ENCODE peak calls at places on chromosomes 12 and 14, in ten cellular contexts. One of them, this sample, is unnamed.
A peak's percentile ranks its signal among the peaks of the same experiment; 100 is the strongest.

GRCh38 chr12:24255920-24256635 is 306.6 kb upstream of the SOX5 start:
- DNase-seq in fibroblast of the aortic adventitia: no peak
- DNase-seq in fibroblast of mammary gland: no peak
- DNase-seq in colonic mucosa: no peak
- DNase-seq in effector memory CD4-positive, alpha-beta T cell: no peak
- DNase-seq in OCI-LY7: no peak
- DNase-seq in GM12865: no peak
- DNase-seq in psoas muscle: no peak
- DNase-seq in CD8-positive, alpha-beta memory T cell: no peak
- DNase-seq in mammary epithelial cell: no peak
- DNase-seq in this sample: no peak

GRCh38 chr12:110403975-110404675 is 617 bp upstream of the ANAPC7 start:
- DNase-seq in fibroblast of the aortic adventitia: peak; percentile 69
- DNase-seq in fibroblast of mammary gland: peak; percentile 56
- DNase-seq in colonic mucosa: peak; percentile 79
- DNase-seq in effector memory CD4-positive, alpha-beta T cell: peak; percentile 74
- DNase-seq in OCI-LY7: peak; percentile 94
- DNase-seq in GM12865: peak; percentile 89
- DNase-seq in psoas muscle: peak; percentile 85
- DNase-seq in CD8-positive, alpha-beta memory T cell: peak; percentile 72
- DNase-seq in mammary epithelial cell: peak; percentile 61
- DNase-seq in this sample: peak; percentile 59

GRCh38 chr14:39169541-39169900 is 612 bp downstream of the TRAPPC6B start:
- DNase-seq in fibroblast of the aortic adventitia: peak; percentile 16
- DNase-seq in fibroblast of mammary gland: no peak
- DNase-seq in colonic mucosa: peak; percentile 24
- DNase-seq in effector memory CD4-positive, alpha-beta T cell: no peak
- DNase-seq in OCI-LY7: no peak
- DNase-seq in GM12865: no peak
- DNase-seq in psoas muscle: no peak
- DNase-seq in CD8-positive, alpha-beta memory T cell: no peak
- DNase-seq in mammary epithelial cell: peak; percentile 39
- DNase-seq in this sample: no peak

GRCh38 chr14:102774391-102775153 is 2.7 kb upstream of the TRAF3 start:
- DNase-seq in fibroblast of the aortic adventitia: peak; percentile 83
- DNase-seq in fibroblast of mammary gland: peak; percentile 77
- DNase-seq in colonic mucosa: peak; percentile 72
- DNase-seq in effector memory CD4-positive, alpha-beta T cell: peak; percentile 56
- DNase-seq in OCI-LY7: peak; percentile 67
- DNase-seq in GM12865: peak; percentile 95
- DNase-seq in psoas muscle: no peak
- DNase-seq in CD8-positive, alpha-beta memory T cell: peak; percentile 30
- DNase-seq in mammary epithelial cell: peak; percentile 63
- DNase-seq in this sample: peak; percentile 70

GRCh38 chr12:3700861-3701260 is 52.0 kb downstream of the CRACR2A start:
- DNase-seq in fibroblast of the aortic adventitia: peak; percentile 61
- DNase-seq in fibroblast of mammary gland: peak; percentile 76
- DNase-seq in colonic mucosa: no peak
- DNase-seq in effector memory CD4-positive, alpha-beta T cell: no peak
- DNase-seq in OCI-LY7: no peak
- DNase-seq in GM12865: no peak
- DNase-seq in psoas muscle: no peak
- DNase-seq in CD8-positive, alpha-beta memory T cell: no peak
- DNase-seq in mammary epithelial cell: no peak
- DNase-seq in this sample: no peak

GRCh38 chr14:67554341-67554740 is 21.3 kb downstream of the PLEKHH1 start:
- DNase-seq in fibroblast of the aortic adventitia: no peak
- DNase-seq in fibroblast of mammary gland: no peak
- DNase-seq in colonic mucosa: no peak
- DNase-seq in effector memory CD4-positive, alpha-beta T cell: no peak
- DNase-seq in OCI-LY7: no peak
- DNase-seq in GM12865: no peak
- DNase-seq in psoas muscle: no peak
- DNase-seq in CD8-positive, alpha-beta memory T cell: no peak
- DNase-seq in mammary epithelial cell: no peak
- DNase-seq in this sample: no peak

GRCh38 chr12:46473634-46474201 is 101.1 kb upstream of the SLC38A2 start:
- DNase-seq in fibroblast of the aortic adventitia: peak; percentile 98
- DNase-seq in fibroblast of mammary gland: peak; percentile 93
- DNase-seq in colonic mucosa: peak; percentile 81
- DNase-seq in effector memory CD4-positive, alpha-beta T cell: no peak
- DNase-seq in OCI-LY7: no peak
- DNase-seq in GM12865: peak; percentile 46
- DNase-seq in psoas muscle: peak; percentile 58
- DNase-seq in CD8-positive, alpha-beta memory T cell: no peak
- DNase-seq in mammary epithelial cell: peak; percentile 83
- DNase-seq in this sample: peak; percentile 68

GRCh38 chr14:49796025-49796424 is 28.1 kb downstream of the KLHDC2 start:
- DNase-seq in fibroblast of the aortic adventitia: no peak
- DNase-seq in fibroblast of mammary gland: peak; percentile 12
- DNase-seq in colonic mucosa: no peak
- DNase-seq in effector memory CD4-positive, alpha-beta T cell: no peak
- DNase-seq in OCI-LY7: no peak
- DNase-seq in GM12865: no peak
- DNase-seq in psoas muscle: no peak
- DNase-seq in CD8-positive, alpha-beta memory T cell: no peak
- DNase-seq in mammary epithelial cell: peak; percentile 3
- DNase-seq in this sample: no peak

GRCh38 chr14:21299562-21300130 is 19.8 kb downstream of the RPGRIP1 start:
- DNase-seq in fibroblast of the aortic adventitia: no peak
- DNase-seq in fibroblast of mammary gland: no peak
- DNase-seq in colonic mucosa: no peak
- DNase-seq in effector memory CD4-positive, alpha-beta T cell: no peak
- DNase-seq in OCI-LY7: no peak
- DNase-seq in GM12865: no peak
- DNase-seq in psoas muscle: no peak
- DNase-seq in CD8-positive, alpha-beta memory T cell: no peak
- DNase-seq in mammary epithelial cell: no peak
- DNase-seq in this sample: no peak

GRCh38 chr12:116436561-116437249 is 122.5 kb upstream of the MAP1LC3B2 start:
- DNase-seq in fibroblast of the aortic adventitia: no peak
- DNase-seq in fibroblast of mammary gland: no peak
- DNase-seq in colonic mucosa: peak; percentile 75
- DNase-seq in effector memory CD4-positive, alpha-beta T cell: no peak
- DNase-seq in OCI-LY7: no peak
- DNase-seq in GM12865: no peak
- DNase-seq in psoas muscle: no peak
- DNase-seq in CD8-positive, alpha-beta memory T cell: no peak
- DNase-seq in mammary epithelial cell: no peak
- DNase-seq in this sample: no peak

GRCh38 chr14:89214221-89214965 is 202.6 kb downstream of the FOXN3 start:
- DNase-seq in fibroblast of the aortic adventitia: no peak
- DNase-seq in fibroblast of mammary gland: no peak
- DNase-seq in colonic mucosa: peak; percentile 67
- DNase-seq in effector memory CD4-positive, alpha-beta T cell: no peak
- DNase-seq in OCI-LY7: no peak
- DNase-seq in GM12865: no peak
- DNase-seq in psoas muscle: peak; percentile 71
- DNase-seq in CD8-positive, alpha-beta memory T cell: no peak
- DNase-seq in mammary epithelial cell: peak; percentile 7
- DNase-seq in this sample: no peak

GRCh38 chr14:68377056-68377455 is 415.8 kb downstream of the ZFP36L1 start:
- DNase-seq in fibroblast of the aortic adventitia: no peak
- DNase-seq in fibroblast of mammary gland: no peak
- DNase-seq in colonic mucosa: no peak
- DNase-seq in effector memory CD4-positive, alpha-beta T cell: no peak
- DNase-seq in OCI-LY7: no peak
- DNase-seq in GM12865: no peak
- DNase-seq in psoas muscle: no peak
- DNase-seq in CD8-positive, alpha-beta memory T cell: no peak
- DNase-seq in mammary epithelial cell: no peak
- DNase-seq in this sample: no peak

GRCh38 chr12:110109037-110109836 is 14.9 kb upstream of the IFT81 start:
- DNase-seq in fibroblast of the aortic adventitia: peak; percentile 100
- DNase-seq in fibroblast of mammary gland: peak; percentile 100
- DNase-seq in colonic mucosa: peak; percentile 54
- DNase-seq in effector memory CD4-positive, alpha-beta T cell: no peak
- DNase-seq in OCI-LY7: no peak
- DNase-seq in GM12865: no peak
- DNase-seq in psoas muscle: peak; percentile 88
- DNase-seq in CD8-positive, alpha-beta memory T cell: no peak
- DNase-seq in mammary epithelial cell: peak; percentile 89
- DNase-seq in this sample: peak; percentile 84

GRCh38 chr14:23351681-23352505 is 794 bp downstream of the SLC22A17 start:
- DNase-seq in fibroblast of the aortic adventitia: no peak
- DNase-seq in fibroblast of mammary gland: no peak
- DNase-seq in colonic mucosa: no peak
- DNase-seq in effector memory CD4-positive, alpha-beta T cell: no peak
- DNase-seq in OCI-LY7: no peak
- DNase-seq in GM12865: no peak
- DNase-seq in psoas muscle: no peak
- DNase-seq in CD8-positive, alpha-beta memory T cell: no peak
- DNase-seq in mammary epithelial cell: no peak
- DNase-seq in this sample: no peak

GRCh38 chr12:83700858-83701257 is 1014.2 kb downstream of the TMTC2 start:
- DNase-seq in fibroblast of the aortic adventitia: no peak
- DNase-seq in fibroblast of mammary gland: peak; percentile 37
- DNase-seq in colonic mucosa: no peak
- DNase-seq in effector memory CD4-positive, alpha-beta T cell: no peak
- DNase-seq in OCI-LY7: no peak
- DNase-seq in GM12865: no peak
- DNase-seq in psoas muscle: no peak
- DNase-seq in CD8-positive, alpha-beta memory T cell: no peak
- DNase-seq in mammary epithelial cell: peak; percentile 71
- DNase-seq in this sample: peak; percentile 62

GRCh38 chr14:78752789-78753188 is 582.6 kb downstream of the NRXN3 start:
- DNase-seq in fibroblast of the aortic adventitia: no peak
- DNase-seq in fibroblast of mammary gland: peak; percentile 17
- DNase-seq in colonic mucosa: no peak
- DNase-seq in effector memory CD4-positive, alpha-beta T cell: no peak
- DNase-seq in OCI-LY7: no peak
- DNase-seq in GM12865: peak; percentile 57
- DNase-seq in psoas muscle: no peak
- DNase-seq in CD8-positive, alpha-beta memory T cell: no peak
- DNase-seq in mammary epithelial cell: peak; percentile 35
- DNase-seq in this sample: no peak

GRCh38 chr12:12081836-12082497 is 11.2 kb downstream of the BCL2L14 start:
- DNase-seq in fibroblast of the aortic adventitia: peak; percentile 68
- DNase-seq in fibroblast of mammary gland: peak; percentile 66
- DNase-seq in colonic mucosa: peak; percentile 81
- DNase-seq in effector memory CD4-positive, alpha-beta T cell: no peak
- DNase-seq in OCI-LY7: peak; percentile 48
- DNase-seq in GM12865: peak; percentile 48
- DNase-seq in psoas muscle: no peak
- DNase-seq in CD8-positive, alpha-beta memory T cell: no peak
- DNase-seq in mammary epithelial cell: peak; percentile 48
- DNase-seq in this sample: no peak

GRCh38 chr12:122449317-122449716 is 26.8 kb upstream of the CLIP1 start:
- DNase-seq in fibroblast of the aortic adventitia: peak; percentile 83
- DNase-seq in fibroblast of mammary gland: peak; percentile 88
- DNase-seq in colonic mucosa: peak; percentile 36
- DNase-seq in effector memory CD4-positive, alpha-beta T cell: no peak
- DNase-seq in OCI-LY7: no peak
- DNase-seq in GM12865: no peak
- DNase-seq in psoas muscle: no peak
- DNase-seq in CD8-positive, alpha-beta memory T cell: no peak
- DNase-seq in mammary epithelial cell: peak; percentile 92
- DNase-seq in this sample: no peak

DNA sequence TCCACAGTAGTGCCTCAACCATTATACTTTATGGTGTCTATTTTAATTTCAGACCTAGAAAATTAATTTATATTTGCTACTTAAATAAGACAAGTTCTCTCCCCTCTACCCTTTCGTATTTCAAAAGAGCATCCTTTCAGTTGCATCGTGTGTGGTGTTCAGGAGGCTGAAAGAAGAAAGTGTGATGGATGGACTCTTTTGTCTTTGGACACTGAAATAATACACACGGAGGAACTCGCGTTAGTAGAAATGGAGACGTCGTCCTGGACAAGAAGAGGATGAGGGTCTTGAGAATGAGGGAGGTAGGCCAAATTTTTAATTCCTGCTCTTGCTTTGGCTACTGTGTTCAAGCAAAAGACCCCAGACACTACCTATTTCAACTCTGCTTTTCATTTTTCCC is 921 bp downstream of the TMED8 start:
- DNase-seq in fibroblast of the aortic adventitia: peak; percentile 6
- DNase-seq in fibroblast of mammary gland: no peak
- DNase-seq in colonic mucosa: no peak
- DNase-seq in effector memory CD4-positive, alpha-beta T cell: no peak
- DNase-seq in OCI-LY7: peak; percentile 33
- DNase-seq in GM12865: peak; percentile 25
- DNase-seq in psoas muscle: no peak
- DNase-seq in CD8-positive, alpha-beta memory T cell: no peak
- DNase-seq in mammary epithelial cell: no peak
- DNase-seq in this sample: no peak
- H3K4me3 ChIP-seq in fibroblast of the aortic adventitia: peak overlapping the region; percentile 88
- H3K4me3 ChIP-seq in fibroblast of mammary gland: peak overlapping the region; percentile 90
- H3K4me3 ChIP-seq in colonic mucosa: peak overlapping the region; percentile 97
- H3K4me3 ChIP-seq in effector memory CD4-positive, alpha-beta T cell: peak overlapping the region; percentile 94
- H3K4me3 ChIP-seq in OCI-LY7: peak overlapping the region; percentile 87
- H3K4me3 ChIP-seq in GM12865: peak overlapping the region; percentile 88
- H3K4me3 ChIP-seq in psoas muscle: peak overlapping the region; percentile 92
- H3K4me3 ChIP-seq in CD8-positive, alpha-beta memory T cell: peak overlapping the region; percentile 84
- H3K4me3 ChIP-seq in mammary epithelial cell: peak overlapping the region; percentile 79
- H3K4me3 ChIP-seq in this sample: peak overlapping the region; percentile 51

GRCh38 chr14:59208224-59208814 is 19.9 kb downstream of the DAAM1 start:
- DNase-seq in fibroblast of the aortic adventitia: peak; percentile 42
- DNase-seq in fibroblast of mammary gland: peak; percentile 71
- DNase-seq in colonic mucosa: no peak
- DNase-seq in effector memory CD4-positive, alpha-beta T cell: no peak
- DNase-seq in OCI-LY7: no peak
- DNase-seq in GM12865: peak; percentile 79
- DNase-seq in psoas muscle: no peak
- DNase-seq in CD8-positive, alpha-beta memory T cell: no peak
- DNase-seq in mammary epithelial cell: peak; percentile 61
- DNase-seq in this sample: no peak
- H3K4me3 ChIP-seq in fibroblast of the aortic adventitia: no peak overlapping the region
- H3K4me3 ChIP-seq in fibroblast of mammary gland: no peak overlapping the region
- H3K4me3 ChIP-seq in colonic mucosa: no peak overlapping the region
- H3K4me3 ChIP-seq in effector memory CD4-positive, alpha-beta T cell: no peak overlapping the region
- H3K4me3 ChIP-seq in OCI-LY7: no peak overlapping the region
- H3K4me3 ChIP-seq in GM12865: peak overlapping the region; percentile 33
- H3K4me3 ChIP-seq in psoas muscle: no peak overlapping the region
- H3K4me3 ChIP-seq in CD8-positive, alpha-beta memory T cell: no peak overlapping the region
- H3K4me3 ChIP-seq in mammary epithelial cell: no peak overlapping the region
- H3K4me3 ChIP-seq in this sample: no peak overlapping the region

GRCh38 chr14:101118746-101119610 is 215.5 kb upstream of the RTL1 start:
- DNase-seq in fibroblast of the aortic adventitia: no peak
- DNase-seq in fibroblast of mammary gland: peak; percentile 30
- DNase-seq in colonic mucosa: no peak
- DNase-seq in effector memory CD4-positive, alpha-beta T cell: no peak
- DNase-seq in OCI-LY7: no peak
- DNase-seq in GM12865: no peak
- DNase-seq in psoas muscle: peak; percentile 75
- DNase-seq in CD8-positive, alpha-beta memory T cell: no peak
- DNase-seq in mammary epithelial cell: no peak
- DNase-seq in this sample: no peak
- H3K4me3 ChIP-seq in fibroblast of the aortic adventitia: no peak overlapping the region
- H3K4me3 ChIP-seq in fibroblast of mammary gland: no peak overlapping the region
- H3K4me3 ChIP-seq in colonic mucosa: no peak overlapping the region
- H3K4me3 ChIP-seq in effector memory CD4-positive, alpha-beta T cell: no peak overlapping the region
- H3K4me3 ChIP-seq in OCI-LY7: no peak overlapping the region
- H3K4me3 ChIP-seq in GM12865: no peak overlapping the region
- H3K4me3 ChIP-seq in psoas muscle: no peak overlapping the region
- H3K4me3 ChIP-seq in CD8-positive, alpha-beta memory T cell: no peak overlapping the region
- H3K4me3 ChIP-seq in mammary epithelial cell: no peak overlapping the region
- H3K4me3 ChIP-seq in this sample: no peak overlapping the region

DNA sequence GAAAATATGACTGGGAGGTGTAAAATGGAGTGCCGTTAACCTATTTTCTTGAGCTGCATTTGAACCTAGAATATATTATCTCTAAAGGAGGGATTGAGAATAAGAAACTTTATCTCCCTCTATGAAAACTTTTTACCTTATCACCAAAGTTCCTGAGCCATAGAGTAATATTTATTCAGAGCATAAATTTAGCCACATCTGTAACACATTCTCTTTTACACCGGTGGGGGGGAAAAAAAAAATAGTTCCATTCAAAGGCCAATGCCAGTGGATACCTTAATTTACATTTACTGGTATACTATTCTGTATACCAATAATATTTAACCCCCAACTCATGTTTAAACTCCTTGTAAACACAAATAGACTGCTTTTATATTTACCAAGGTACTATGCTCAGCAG is 21.7 kb downstream of the CERS5 start:
- DNase-seq in fibroblast of the aortic adventitia: no peak
- DNase-seq in fibroblast of mammary gland: no peak
- DNase-seq in colonic mucosa: no peak
- DNase-seq in effector memory CD4-positive, alpha-beta T cell: no peak
- DNase-seq in OCI-LY7: no peak
- DNase-seq in GM12865: no peak
- DNase-seq in psoas muscle: no peak
- DNase-seq in CD8-positive, alpha-beta memory T cell: no peak
- DNase-seq in mammary epithelial cell: no peak
- DNase-seq in this sample: no peak
- H3K4me3 ChIP-seq in fibroblast of the aortic adventitia: no peak overlapping the region
- H3K4me3 ChIP-seq in fibroblast of mammary gland: no peak overlapping the region
- H3K4me3 ChIP-seq in colonic mucosa: no peak overlapping the region
- H3K4me3 ChIP-seq in effector memory CD4-positive, alpha-beta T cell: no peak overlapping the region
- H3K4me3 ChIP-seq in OCI-LY7: no peak overlapping the region
- H3K4me3 ChIP-seq in GM12865: no peak overlapping the region
- H3K4me3 ChIP-seq in psoas muscle: no peak overlapping the region
- H3K4me3 ChIP-seq in CD8-positive, alpha-beta memory T cell: no peak overlapping the region
- H3K4me3 ChIP-seq in mammary epithelial cell: no peak overlapping the region
- H3K4me3 ChIP-seq in this sample: no peak overlapping the region

This sample was measured in adrenal gland.